ENCODE peak calls at places on chromosomes 4 and X, in nine cellular contexts. E, G, Q, A, I, R, H, Y and T are unnamed samples.

GRCh38 chrX:9253211-9253610 is 211.6 kb upstream of the TBL1X start:
- DNase-seq in R (no peak), A (no peak), I (no peak), Y (no peak), H (no peak), G (no peak), Q (no peak), E (no peak), T (no peak)

GRCh38 chrX:142156567-142156966 is 48.5 kb downstream of the MAGEC2 start:
- DNase-seq in Q (no peak), H (no peak), R (no peak), E (no peak), G (no peak), A (no peak), I (no peak), Y (no peak), T (no peak)

GRCh38 chr4:181858746-181859145 is 384.5 kb upstream of the TENM3 start:
- DNase-seq in R (no peak), G (no peak), Q (no peak), A (no peak), I (no peak), Y (no peak), E (no peak), H (no peak), T (no peak)

GRCh38 chr4:172725581-172725980 is 443.0 kb upstream of the GALNT7 start:
- DNase-seq in E (no peak), H (no peak), A (peak; percentile 25), R (no peak), I (no peak), G (no peak), Q (no peak), Y (peak; percentile 74), T (no peak)

GRCh38 chr4:115781528-115782146 is 668.2 kb upstream of the NDST4 start:
- DNase-seq in R (no peak), A (no peak), I (no peak), G (no peak), H (no peak), Q (peak; percentile 25), E (no peak), Y (no peak), T (no peak)

GRCh38 chr4:72326692-72327632 is 242.1 kb downstream of the ADAMTS3 start:
- DNase-seq in Y (peak; percentile 32), H (no peak), G (no peak), A (peak; percentile 42), E (no peak), R (no peak), I (no peak), Q (no peak), T (peak; percentile 34)

GRCh38 chrX:103212749-103213457 is 2.0 kb upstream of the BEX4 start:
- DNase-seq in Q (no peak), E (no peak), A (no peak), Y (no peak), G (no peak), R (no peak), I (no peak), H (no peak), T (peak; percentile 32)

GRCh38 chr4:10305816-10306215 is 151.4 kb downstream of the ZNF518B start:
- DNase-seq in Y (no peak), R (no peak), H (no peak), G (no peak), A (no peak), Q (no peak), E (no peak), I (no peak), T (no peak)

GRCh38 chr4:13872145-13872544 is 244.6 kb upstream of the BOD1L1 start:
- DNase-seq in Q (no peak), I (no peak), R (no peak), E (no peak), A (peak; percentile 59), G (no peak), H (no peak), Y (no peak), T (no peak)

GRCh38 chr4:52943644-52944043 is 81.5 kb downstream of the RASL11B start:
- DNase-seq in R (no peak), Q (no peak), A (no peak), E (no peak), Y (no peak), H (no peak), G (no peak), I (no peak), T (no peak)

GRCh38 chr4:48180234-48180633 is 46.2 kb upstream of the TXK start:
- DNase-seq in I (no peak), E (no peak), R (no peak), Q (no peak), H (no peak), Y (no peak), A (peak; percentile 4), G (no peak), T (no peak)

GRCh38 chr4:182745268-182745667 is 171.9 kb downstream of the DCTD start:
- DNase-seq in E (no peak), H (no peak), Y (no peak), G (no peak), A (no peak), Q (no peak), I (no peak), R (no peak), T (peak; percentile 74)

GRCh38 chr4:76208005-76208765 is 5.4 kb downstream of the SCARB2 start:
- DNase-seq in H (peak; percentile 81), R (peak; percentile 84), E (peak; percentile 71), Q (no peak), A (peak; percentile 94), G (no peak), I (peak; percentile 71), Y (peak; percentile 63), T (no peak)

GRCh38 chr4:87785858-87786509 is 13.4 kb upstream of the IBSP start:
- DNase-seq in R (no peak), A (no peak), Y (no peak), G (no peak), H (no peak), E (no peak), I (no peak), Q (no peak), T (no peak)

GRCh38 chr4:133154725-133155124 is 5.6 kb downstream of the PCDH10 start:
- DNase-seq in A (peak; percentile 41), G (no peak), E (no peak), R (no peak), I (no peak), H (no peak), Y (peak; percentile 31), Q (no peak), T (peak; percentile 0)

DNA sequence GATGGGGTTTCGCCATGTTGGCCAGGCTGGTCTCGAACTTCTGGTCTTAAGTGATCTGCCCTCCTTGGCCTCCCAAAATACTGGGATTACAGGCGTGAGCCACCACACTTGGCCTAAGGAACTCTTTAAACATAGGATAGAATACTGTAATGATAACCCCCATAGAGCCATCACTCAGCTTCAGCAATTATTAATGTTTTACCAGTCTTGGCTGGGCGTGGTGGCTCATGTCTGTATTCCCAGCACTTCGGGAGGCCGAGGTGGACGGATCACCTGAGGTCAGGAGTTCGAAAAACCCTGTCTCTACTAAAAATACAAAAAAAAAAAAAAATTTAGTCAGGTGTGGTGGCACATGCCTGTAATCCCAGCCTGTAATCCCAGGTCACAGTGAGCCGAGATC is 15.1 kb downstream of the EIF2S3 start:
- DNase-seq in Q (no peak), Y (no peak), I (no peak), A (no peak), R (no peak), H (no peak), E (no peak), G (no peak), T (no peak)
- TF ChIP-seq POLR2A in Q (no peak), Y (no peak), I (no peak), A (no peak), R (no peak), H (no peak), E (no peak), G (no peak), T (no peak)

GRCh38 chr4:141306331-141306730 is 85.6 kb downstream of the ZNF330 start:
- DNase-seq in Y (no peak), H (no peak), Q (no peak), R (no peak), E (no peak), I (no peak), A (no peak), G (no peak), T (no peak)

GRCh38 chr4:141301216-141301615 is 80.5 kb downstream of the ZNF330 start:
- DNase-seq in E (no peak), H (no peak), I (no peak), A (no peak), G (no peak), Y (no peak), Q (no peak), R (no peak), T (no peak)

GRCh38 chr4:141307241-141307689 is 86.6 kb downstream of the ZNF330 start:
- DNase-seq in Q (peak; percentile 95), A (peak; percentile 68), H (peak; percentile 27), I (peak; percentile 28), E (peak; percentile 35), Y (peak; percentile 60), G (peak; percentile 1), R (peak; percentile 60), T (peak; percentile 28)

GRCh38 chr4:141302926-141303325 is 82.2 kb downstream of the ZNF330 start:
- DNase-seq in H (no peak), R (no peak), A (no peak), Q (no peak), E (no peak), I (no peak), G (no peak), Y (no peak), T (no peak)

DNA sequence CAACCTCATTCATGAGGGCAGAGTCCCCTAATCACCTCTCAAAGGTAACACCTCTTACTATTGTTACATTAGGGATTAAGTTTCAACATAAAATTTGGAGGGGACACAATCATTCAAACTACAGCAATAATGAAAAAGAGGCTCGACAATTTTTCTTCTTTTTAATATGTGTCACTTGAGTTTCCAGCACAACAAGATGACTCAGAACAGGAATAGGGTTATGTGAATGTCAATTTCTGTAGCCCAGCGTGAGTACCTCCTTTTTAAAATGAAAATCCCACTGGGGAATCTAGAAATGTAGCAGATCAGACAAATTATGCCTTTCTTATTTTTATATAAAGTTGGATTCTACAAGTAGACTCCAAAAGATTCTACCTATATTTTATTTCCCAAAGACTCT is 83.7 kb downstream of the ZNF330 start:
- DNase-seq in Q (no peak), I (no peak), E (no peak), G (no peak), Y (no peak), H (no peak), A (no peak), R (no peak), T (no peak)
- TF ChIP-seq POLR2A in Q (no peak), I (no peak), E (no peak), G (no peak), Y (no peak), H (no peak), A (no peak), R (no peak), T (no peak)

GRCh38 chr4:40245794-40246546 is 49.1 kb downstream of the RHOH start:
- DNase-seq in A (no peak), G (no peak), R (no peak), Y (no peak), Q (no peak), E (no peak), I (no peak), H (no peak), T (no peak)
- TF ChIP-seq POLR2A in A (no peak), G (no peak), R (no peak), Y (no peak), Q (peak; percentile 77), E (no peak), I (no peak), H (no peak), T (no peak)

DNA sequence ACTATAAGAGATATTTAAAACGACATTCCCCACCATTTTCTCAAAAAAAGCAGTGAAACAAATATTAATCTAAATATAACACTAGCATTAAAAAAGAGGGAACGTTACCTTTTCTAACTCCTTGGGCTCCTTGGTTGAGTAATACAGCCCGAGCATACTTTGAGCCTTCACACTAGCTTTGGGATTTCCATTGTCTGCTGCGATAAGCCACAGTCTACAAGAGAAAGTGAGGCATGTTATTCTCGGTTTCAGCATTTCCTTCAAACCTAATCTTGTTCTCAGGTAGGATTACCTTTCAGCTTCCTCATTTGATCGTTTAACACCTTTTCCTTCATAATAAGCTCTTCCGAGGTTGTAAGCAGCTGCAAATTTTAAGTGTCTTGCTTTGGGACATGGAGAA is 21.7 kb downstream of the LRP2BP start:
- DNase-seq in R (no peak), E (no peak), A (no peak), H (no peak), G (no peak), Q (no peak), I (no peak), Y (no peak), T (no peak)
- TF ChIP-seq POLR2A in R (no peak), E (no peak), A (no peak), H (no peak), G (no peak), Q (no peak), I (no peak), Y (no peak), T (no peak)